ENCODE peak calls at places on chromosomes 13 and 19, in four cellular contexts. V is mammary epithelial cell, A is breast epithelium, K is colonic mucosa. Z is an unnamed sample.
A peak's percentile ranks its signal among the peaks of the same experiment; 100 is the strongest.

GRCh38 chr13:72122661-72123060 is 255.7 kb upstream of the DACH1 start:
- DNase-seq in V (no peak), A (no peak), K (no peak), Z (no peak)

GRCh38 chr19:4635763-4636135 is 3.6 kb upstream of the TNFAIP8L1 start:
- DNase-seq in V (no peak), A (no peak), K (no peak), Z (no peak)

GRCh38 chr19:50537769-50538230 is 24.1 kb upstream of the ASPDH start:
- DNase-seq in V (peak; percentile 58), A (no peak), K (peak; percentile 81), Z (peak; percentile 84)

GRCh38 chr13:42703740-42704139 is 77.6 kb upstream of the FAM216B start:
- DNase-seq in V (no peak), A (no peak), K (no peak), Z (no peak)

GRCh38 chr13:90545070-90545840 is 802.2 kb upstream of the MIR17HG start:
- DNase-seq in V (peak; percentile 41), A (no peak), K (no peak), Z (no peak)

GRCh38 chr19:29375429-29376093 is 150.2 kb upstream of the VSTM2B start:
- DNase-seq in V (no peak), A (peak; percentile 1), K (peak; percentile 3), Z (no peak)

GRCh38 chr19:55838906-55839305 is 2.6 kb downstream of the NLRP4 start:
- DNase-seq in V (no peak), A (no peak), K (no peak), Z (no peak)

GRCh38 chr13:92972751-92973150 is 253.9 kb upstream of the GPC6 start:
- DNase-seq in V (no peak), A (no peak), K (no peak), Z (no peak)

GRCh38 chr19:56839665-56840451 is 668 bp downstream of the PEG3 start:
- DNase-seq in V (no peak), A (peak; percentile 97), K (peak; percentile 68), Z (peak; percentile 95)

GRCh38 chr13:39946769-39947168 is 291.3 kb downstream of the COG6 start:
- DNase-seq in V (no peak), A (no peak), K (no peak), Z (no peak)

GRCh38 chr13:85366759-85367417 is 432.3 kb downstream of the SLITRK6 start:
- DNase-seq in V (no peak), A (no peak), K (no peak), Z (no peak)

GRCh38 chr19:40612831-40613668 is 11.9 kb downstream of the LTBP4 start:
- DNase-seq in V (no peak), A (no peak), K (peak; percentile 81), Z (no peak)

GRCh38 chr19:38654478-38655079 is 7.1 kb downstream of the ACTN4 start:
- DNase-seq in V (no peak), A (no peak), K (no peak), Z (no peak)

GRCh38 chr13:74074723-74075122 is 59.5 kb downstream of the KLF12 start:
- DNase-seq in V (peak; percentile 24), A (no peak), K (no peak), Z (no peak)

GRCh38 chr13:79108914-79109643 is 297.0 kb downstream of the RBM26 start:
- DNase-seq in V (no peak), A (no peak), K (no peak), Z (no peak)

GRCh38 chr19:40736661-40737060 is 13.6 kb downstream of the ACTMAP start:
- DNase-seq in V (no peak), A (no peak), K (no peak), Z (no peak)

GRCh38 chr13:28137556-28137955 is 789 bp upstream of the PAN3 start:
- DNase-seq in V (no peak), A (no peak), K (peak; percentile 37), Z (no peak)

GRCh38 chr13:113650731-113651148 is 7.3 kb downstream of the ATP4B start:
- DNase-seq in V (no peak), A (no peak), K (no peak), Z (no peak)

GRCh38 chr19:29771708-29772415 is 39.9 kb upstream of the CCNE1 start:
- DNase-seq in V (peak; percentile 30), A (no peak), K (peak; percentile 33), Z (peak; percentile 62)

GRCh38 chr13:88601949-88602348 is 930.8 kb downstream of the SLITRK5 start:
- DNase-seq in V (no peak), A (no peak), K (no peak), Z (no peak)

GRCh38 chr13:41854758-41855157 is 106.2 kb downstream of the VWA8 start:
- DNase-seq in V (no peak), A (no peak), K (no peak), Z (no peak)

DNA sequence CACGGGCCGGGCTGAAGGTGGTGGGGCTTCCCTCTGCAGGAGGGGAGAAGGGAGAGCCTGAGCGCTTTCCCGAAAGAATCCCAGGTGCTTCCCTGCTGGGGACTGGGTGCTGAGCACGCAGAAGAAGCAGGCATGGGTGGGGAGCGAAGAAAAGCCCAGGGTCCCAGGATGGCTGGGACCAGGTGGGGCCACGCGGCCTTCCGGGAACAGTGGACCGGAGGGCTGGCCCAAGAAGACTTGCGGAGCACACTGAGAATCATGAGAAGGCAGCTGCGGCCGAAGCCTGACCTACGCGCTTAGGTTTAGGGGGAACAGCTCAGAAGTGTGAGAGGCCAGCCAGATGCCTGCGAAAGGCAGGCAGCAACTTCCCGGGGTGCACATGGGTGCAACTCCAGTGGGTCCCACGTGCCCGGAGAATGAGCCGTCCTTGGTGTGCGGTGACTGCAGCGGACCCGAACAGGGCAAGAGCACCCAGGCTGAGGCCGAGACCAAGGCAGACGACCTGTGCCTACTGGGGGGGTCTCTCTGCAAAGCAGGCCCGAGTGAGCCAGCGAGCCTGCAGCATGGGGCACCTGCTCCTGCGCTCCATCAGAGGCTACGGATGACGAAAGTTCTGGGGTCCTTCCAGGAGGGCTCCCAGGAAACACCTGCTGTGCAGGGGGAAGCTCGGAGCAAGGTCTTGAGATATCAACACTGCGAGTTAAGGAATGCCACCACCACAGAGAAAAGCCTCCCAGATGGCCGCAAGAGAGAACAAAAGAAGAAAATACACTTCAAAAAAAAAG is 52.4 kb downstream of the MLLT1 start:
- DNase-seq in V (no peak), A (no peak), K (no peak), Z (no peak)
- H3K4me1 ChIP-seq in V (peaks cover 24% of the 10 kb centered on the region), A (no peaks in the 10 kb centered on the region), K (no peaks in the 10 kb centered on the region), Z (no peaks in the 10 kb centered on the region)

GRCh38 chr19:5967994-5968430 is 9.9 kb downstream of the RANBP3 start:
- DNase-seq in V (peak; percentile 67), A (peak; percentile 56), K (peak; percentile 90), Z (peak; percentile 67)
- H3K4me1 ChIP-seq in V (peaks cover 24% of the 10 kb centered on the region), A (no peaks in the 10 kb centered on the region), K (peaks cover 8% of the 10 kb centered on the region), Z (peaks cover 28% of the 10 kb centered on the region)

DNA sequence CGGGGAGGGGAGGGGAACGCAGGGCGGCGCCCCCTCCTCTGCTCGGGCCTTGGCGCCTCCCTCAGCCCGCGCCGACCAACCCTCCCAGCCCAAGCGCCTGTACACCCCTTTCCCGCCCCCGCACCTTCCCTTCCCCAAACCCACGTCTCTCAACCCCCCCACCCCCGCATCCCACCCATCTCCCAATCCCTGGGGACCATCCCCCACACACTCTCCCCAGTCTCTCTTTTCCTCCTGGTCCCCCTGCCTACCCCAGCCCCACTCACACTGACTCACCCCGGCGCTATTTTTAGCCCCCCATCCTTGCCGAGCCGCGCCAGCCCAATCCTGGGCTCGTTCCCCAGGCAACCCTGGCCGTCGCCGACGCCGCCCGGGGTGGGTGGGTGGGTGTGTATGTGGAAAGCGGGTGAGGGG is 11.7 kb downstream of the CIC start:
- DNase-seq in V (no peak), A (no peak), K (peak; percentile 52), Z (no peak)
- H3K4me1 ChIP-seq in V (peaks cover 75% of the 10 kb centered on the region), A (peaks cover 17% of the 10 kb centered on the region), K (peaks cover 40% of the 10 kb centered on the region), Z (peaks cover 49% of the 10 kb centered on the region)

DNA sequence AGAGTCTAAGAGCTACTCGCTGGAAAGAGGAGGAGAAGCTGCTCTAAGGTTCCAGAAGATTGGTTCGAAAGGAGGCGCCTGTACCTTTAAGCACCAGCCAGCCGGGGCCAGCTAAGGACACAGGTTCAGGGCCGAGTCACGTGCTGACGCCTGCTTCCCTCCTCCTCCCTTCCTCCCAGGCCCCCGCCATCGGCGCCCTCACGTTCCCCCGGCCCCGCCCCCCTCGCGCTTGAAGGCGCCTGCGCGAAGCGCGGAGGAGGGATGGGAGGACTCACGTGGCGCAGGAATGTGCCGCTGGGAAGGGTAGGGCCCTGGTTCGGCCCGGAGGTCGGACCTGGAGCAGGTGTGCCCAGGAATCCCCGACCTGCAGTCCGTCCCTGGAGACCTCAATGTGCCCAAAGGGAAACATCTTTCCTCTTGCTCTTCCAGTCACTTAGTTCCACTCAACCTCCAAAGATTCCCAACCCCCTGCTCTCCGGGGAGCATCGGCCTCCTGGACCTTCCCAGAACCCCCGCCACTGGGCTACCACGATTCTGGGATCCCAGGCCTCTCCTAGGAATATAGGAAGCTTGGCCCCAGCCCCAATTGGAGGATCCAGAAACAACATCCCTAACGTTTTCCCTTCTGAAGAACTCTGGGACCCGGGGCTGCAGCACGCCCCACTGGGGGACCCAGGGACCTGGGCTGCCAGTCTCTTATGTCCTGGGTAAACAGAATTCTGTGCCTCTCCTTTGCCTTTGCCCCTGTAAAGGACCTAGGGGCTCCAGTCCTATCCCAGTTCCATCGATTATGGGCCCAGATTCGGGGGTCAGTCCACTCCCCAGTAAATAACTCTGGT is 2.5 kb downstream of the DBP start:
- DNase-seq in V (peak; percentile 91), A (peak; percentile 97), K (peak; percentile 98), Z (peak; percentile 98)
- H3K4me1 ChIP-seq in V (peaks cover 46% of the 10 kb centered on the region), A (no peaks in the 10 kb centered on the region), K (peaks cover 35% of the 10 kb centered on the region), Z (peaks cover 25% of the 10 kb centered on the region)

DNA sequence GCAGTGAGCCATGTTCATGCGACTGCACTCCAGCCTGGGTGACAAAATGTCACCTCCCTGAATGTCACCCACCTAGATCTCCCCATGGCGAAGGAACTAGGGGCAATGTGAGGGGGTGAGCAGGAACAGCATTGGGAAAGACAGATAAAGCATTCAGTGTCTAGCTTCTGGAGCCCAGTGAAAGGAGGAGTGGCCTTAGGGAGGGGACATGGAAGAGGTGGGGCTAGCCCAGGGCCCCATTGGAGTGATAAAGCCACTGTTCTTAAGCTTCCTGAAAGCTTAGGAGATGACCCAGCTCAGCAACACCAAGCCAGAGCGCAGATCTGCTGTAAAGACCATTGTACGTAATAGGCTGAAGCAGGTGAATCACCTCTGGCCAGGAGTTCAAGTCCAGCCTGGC is 13.0 kb upstream of the KCNN1 start:
- DNase-seq in V (no peak), A (no peak), K (no peak), Z (no peak)
- H3K4me1 ChIP-seq in V (peaks cover 10% of the 10 kb centered on the region), A (peaks cover 3% of the 10 kb centered on the region), K (peaks cover 5% of the 10 kb centered on the region), Z (peaks cover 5% of the 10 kb centered on the region)

GRCh38 chr13:20128459-20128927 is 32.4 kb downstream of the GJA3 start:
- DNase-seq in V (no peak), A (no peak), K (peak; percentile 33), Z (peak; percentile 48)
- H3K4me1 ChIP-seq in V (peaks cover 20% of the 10 kb centered on the region), A (no peaks in the 10 kb centered on the region), K (peaks cover 5% of the 10 kb centered on the region), Z (peaks cover 2% of the 10 kb centered on the region)

Z was measured in trophoblast cell.